ENCODE peak calls at places on chromosome 7, in nine cellular contexts. G, F, O, L, C, B, T, R and Q are unnamed samples.

GRCh38 chr7:40839881-40840280 is 705.1 kb downstream of the SUGCT start:
- DNase-seq in F (no peak), R (no peak), C (no peak), G (no peak), B (no peak), T (peak; percentile 56), L (no peak), O (peak; percentile 60), Q (no peak)

GRCh38 chr7:146960747-146961416 is 844.3 kb downstream of the CNTNAP2 start:
- DNase-seq in G (no peak), T (no peak), R (no peak), F (no peak), C (no peak), O (no peak), L (no peak), B (no peak), Q (no peak)

GRCh38 chr7:18520450-18521235 is 25.1 kb downstream of the HDAC9 start:
- DNase-seq in O (peak; percentile 69), R (no peak), B (no peak), L (no peak), C (no peak), G (no peak), F (no peak), T (peak; percentile 78), Q (peak; percentile 72)

GRCh38 chr7:24881622-24882021 is 98.4 kb downstream of the OSBPL3 start:
- DNase-seq in F (no peak), O (no peak), T (no peak), R (no peak), G (no peak), B (no peak), C (no peak), L (no peak), Q (no peak)

GRCh38 chr7:101899616-101900015 is 82.2 kb downstream of the CUX1 start:
- DNase-seq in L (no peak), B (no peak), G (no peak), O (no peak), R (no peak), C (no peak), F (no peak), T (no peak), Q (no peak)

GRCh38 chr7:138151731-138152577 is 75.7 kb downstream of the AKR1D1 start:
- DNase-seq in R (no peak), T (no peak), L (no peak), F (no peak), O (peak; percentile 21), C (no peak), B (no peak), G (no peak), Q (peak; percentile 1)

GRCh38 chr7:87339373-87339897 is 6.0 kb upstream of the CROT start:
- DNase-seq in T (no peak), O (peak; percentile 6), G (no peak), B (no peak), F (no peak), L (no peak), C (no peak), R (no peak), Q (peak; percentile 23)

GRCh38 chr7:38840736-38841460 is 68.1 kb downstream of the VPS41 start:
- DNase-seq in L (no peak), B (no peak), T (peak; percentile 82), G (no peak), O (peak; percentile 72), F (no peak), R (no peak), C (no peak), Q (peak; percentile 84)

GRCh38 chr7:150973571-150974451 is 4.3 kb downstream of the KCNH2 start:
- DNase-seq in O (no peak), B (no peak), G (peak; percentile 85), L (no peak), T (no peak), C (no peak), F (no peak), R (peak; percentile 37), Q (no peak)

GRCh38 chr7:137755846-137756685 is 90.7 kb downstream of the DGKI start:
- DNase-seq in B (no peak), C (no peak), G (no peak), T (no peak), R (no peak), O (no peak), L (no peak), F (no peak), Q (peak; percentile 71)

GRCh38 chr7:2944729-2945128 is 98.9 kb downstream of the CARD11 start:
- DNase-seq in B (no peak), F (no peak), R (no peak), C (no peak), O (no peak), G (no peak), T (no peak), L (no peak), Q (no peak)

GRCh38 chr7:128883622-128884549 is 21.2 kb downstream of the ATP6V1F start:
- DNase-seq in R (peak; percentile 94), L (peak; percentile 81), C (peak; percentile 86), O (peak; percentile 77), B (peak; percentile 81), T (peak; percentile 61), G (peak; percentile 89), F (peak; percentile 88), Q (peak; percentile 65)

GRCh38 chr7:46089281-46089680 is 168.2 kb upstream of the IGFBP3 start:
- DNase-seq in L (no peak), O (peak; percentile 76), R (no peak), F (no peak), T (peak; percentile 26), C (no peak), B (no peak), G (no peak), Q (peak; percentile 8)

GRCh38 chr7:150448789-150449147 is 1.7 kb upstream of the GIMAP8 start:
- DNase-seq in O (peak; percentile 56), R (peak; percentile 91), T (peak; percentile 59), F (peak; percentile 88), L (peak; percentile 80), B (peak; percentile 84), C (peak; percentile 82), G (peak; percentile 85), Q (peak; percentile 57)

GRCh38 chr7:39855325-39855674 is 94.8 kb upstream of the CDK13 start:
- DNase-seq in O (no peak), T (no peak), B (no peak), C (no peak), G (no peak), R (no peak), F (no peak), L (no peak), Q (no peak)

GRCh38 chr7:12610899-12611298 is 40.4 kb downstream of the SCIN start:
- DNase-seq in B (no peak), C (no peak), F (no peak), R (no peak), O (no peak), G (no peak), L (no peak), T (no peak), Q (peak; percentile 8)

GRCh38 chr7:33452805-33453502 is 323.6 kb downstream of the BBS9 start:
- DNase-seq in B (no peak), C (no peak), F (no peak), R (no peak), G (no peak), O (peak; percentile 29), T (peak; percentile 33), L (no peak), Q (peak; percentile 40)

GRCh38 chr7:91082038-91082437 is 182.2 kb upstream of the FZD1 start:
- DNase-seq in R (no peak), G (no peak), F (no peak), T (peak; percentile 83), L (no peak), C (no peak), O (peak; percentile 45), B (no peak), Q (peak; percentile 51)

GRCh38 chr7:123662755-123663154 is 7.1 kb downstream of the LMOD2 start:
- DNase-seq in T (no peak), B (no peak), O (no peak), F (no peak), R (no peak), G (no peak), L (no peak), C (no peak), Q (no peak)

GRCh38 chr7:68629-69028 is 123.7 kb upstream of the FAM20C start:
- DNase-seq in F (no peak), C (no peak), O (peak; percentile 61), T (no peak), R (no peak), G (no peak), L (no peak), B (peak; percentile 11), Q (peak; percentile 46)

GRCh38 chr7:131904750-131905327 is 348.4 kb upstream of the PODXL start:
- DNase-seq in R (no peak), T (no peak), G (no peak), L (no peak), F (no peak), O (no peak), B (no peak), C (no peak), Q (no peak)

GRCh38 chr7:20064181-20064970 is 152.8 kb downstream of the MACC1 start:
- DNase-seq in L (no peak), T (peak; percentile 70), F (no peak), R (no peak), O (peak; percentile 1), G (no peak), B (no peak), C (no peak), Q (peak; percentile 14)
- H3K4me3 ChIP-seq in L (no peak overlapping the region), T (no peak overlapping the region), F (no peak overlapping the region), R (no peak overlapping the region), O (no peak overlapping the region), G (no peak overlapping the region), B (no peak overlapping the region), C (no peak overlapping the region), Q (no peak overlapping the region)

GRCh38 chr7:93262535-93262934 is 30.4 kb downstream of the VPS50 start:
- DNase-seq in G (no peak), R (no peak), C (no peak), B (no peak), F (no peak), T (no peak), L (no peak), O (no peak), Q (no peak)

GRCh38 chr7:93265220-93265619 is 33.1 kb downstream of the VPS50 start:
- DNase-seq in C (no peak), O (no peak), R (no peak), G (no peak), B (no peak), T (no peak), L (no peak), F (no peak), Q (no peak)
- TF ChIP-seq CTCF in C (no peak), O (no peak), R (no peak), G (no peak), B (no peak), T (no peak), L (no peak), F (no peak), Q (no peak)

GRCh38 chr7:44618045-44618444 is 11.6 kb downstream of the OGDH start:
- DNase-seq in L (no peak), O (no peak), F (no peak), C (no peak), T (no peak), R (no peak), G (no peak), B (no peak), Q (no peak)
- H3K4me3 ChIP-seq in L (no peak overlapping the region), O (no peak overlapping the region), F (no peak overlapping the region), C (no peak overlapping the region), T (no peak overlapping the region), R (no peak overlapping the region), G (no peak overlapping the region), B (no peak overlapping the region), Q (no peak overlapping the region)

DNA sequence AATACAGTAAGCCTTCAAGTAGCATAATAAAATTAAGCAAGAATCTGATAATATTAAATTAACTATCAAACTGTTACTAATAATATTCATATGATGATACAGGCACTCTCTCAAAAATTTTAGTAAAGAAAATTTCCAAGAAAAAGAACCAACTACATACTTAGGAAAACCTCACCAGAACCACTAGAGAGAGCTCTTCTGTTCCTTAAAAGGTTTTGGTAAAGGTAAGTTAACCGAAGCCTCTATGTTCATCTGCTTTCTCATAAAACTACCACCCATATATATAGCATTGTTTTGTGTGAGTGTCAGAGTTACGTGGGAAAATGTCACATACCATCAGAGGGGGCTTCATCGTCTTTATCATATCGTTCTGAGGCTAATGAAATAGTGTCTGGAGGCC is 20.7 kb downstream of the SKAP2 start:
- DNase-seq in F (no peak), C (no peak), G (no peak), R (no peak), L (no peak), O (peak; percentile 20), T (peak; percentile 46), B (no peak), Q (peak; percentile 49)
- TF ChIP-seq CTCF in F (no peak), C (no peak), G (no peak), R (no peak), L (no peak), O (peak; percentile 20), T (peak; percentile 32), B (no peak), Q (peak; percentile 29)